ENCODE peak calls at places on chromosomes 13 and 19, in five cellular contexts. R, V, G, P and O are unnamed samples.

GRCh38 chr19:14383898-14384669 is 2.8 kb downstream of the ADGRE5 start:
- DNase-seq in G (no peak), R (peak), V (no peak), P (no peak), O (peak)

GRCh38 chr19:55090564-55090963 is 14.9 kb downstream of the EPS8L1 start:
- DNase-seq in R (no peak), V (no peak), G (no peak), P (no peak), O (peak)

GRCh38 chr19:35248310-35249145 is at the start of gene LSR:
- DNase-seq in P (peak), R (no peak), V (peak), G (no peak), O (peak)

GRCh38 chr13:35768551-35768950 is 292.1 kb upstream of the MAB21L1 start:
- DNase-seq in P (no peak), V (no peak), G (no peak), R (peak), O (no peak)

GRCh38 chr13:52925775-52926285 is 77.4 kb upstream of the PCDH8 start:
- DNase-seq in R (no peak), G (no peak), V (no peak), P (no peak), O (no peak)

GRCh38 chr13:48066310-48066989 is 28.5 kb downstream of the MED4 start:
- DNase-seq in R (peak), P (no peak), V (no peak), G (no peak), O (no peak)

GRCh38 chr13:40172149-40172591 is 494.3 kb downstream of the FOXO1 start:
- DNase-seq in P (no peak), R (no peak), V (no peak), G (no peak), O (peak)

GRCh38 chr13:111484959-111485358 is 164.5 kb downstream of the TEX29 start:
- DNase-seq in P (no peak), R (no peak), V (no peak), G (no peak), O (no peak)

GRCh38 chr13:75685239-75685697 is 49.1 kb downstream of the LMO7 start:
- DNase-seq in G (no peak), V (peak), R (peak), P (no peak), O (no peak)

GRCh38 chr19:10836478-10837325 is 690 bp upstream of the TMED1 start:
- DNase-seq in V (peak), R (peak), P (peak), G (no peak), O (no peak)

GRCh38 chr19:34269968-34270621 is 15.7 kb downstream of the GARRE1 start:
- DNase-seq in R (peak), V (peak), G (peak), P (peak), O (no peak)

GRCh38 chr19:2289714-2290435 is 7.9 kb upstream of the PEAK3 start:
- DNase-seq in R (no peak), P (no peak), G (no peak), V (no peak), O (peak)

GRCh38 chr19:46704379-46705076 is 12.4 kb downstream of the PRKD2 start:
- DNase-seq in V (no peak), R (no peak), G (peak), P (peak), O (peak)

GRCh38 chr19:1849132-1849474 is 820 bp upstream of the REXO1 start:
- DNase-seq in G (no peak), P (no peak), V (no peak), R (no peak), O (no peak)

GRCh38 chr19:21158523-21159135 is 16.8 kb downstream of the ZNF431 start:
- DNase-seq in G (no peak), R (peak), P (no peak), V (no peak), O (no peak)

GRCh38 chr19:28793391-28794168 is 419.4 kb downstream of the UQCRFS1 start:
- DNase-seq in G (no peak), R (no peak), V (no peak), P (no peak), O (peak)

GRCh38 chr19:38155453-38155852 is 68.6 kb downstream of the DPF1 start:
- DNase-seq in P (no peak), G (no peak), V (no peak), R (peak), O (peak)

GRCh38 chr13:41791056-41791455 is 169.9 kb downstream of the VWA8 start:
- DNase-seq in G (no peak), V (no peak), R (no peak), P (no peak), O (no peak)

GRCh38 chr13:43720780-43721397 is 65.9 kb downstream of the ENOX1 start:
- DNase-seq in R (no peak), P (no peak), G (no peak), V (no peak), O (no peak)

GRCh38 chr13:103523853-103524252 is 457.6 kb upstream of the SLC10A2 start:
- DNase-seq in R (no peak), P (no peak), V (no peak), G (no peak), O (no peak)

GRCh38 chr13:28819046-28819747 is 942 bp upstream of the MTUS2 start:
- DNase-seq in P (no peak), R (peak), V (no peak), G (no peak), O (peak)

GRCh38 chr19:42323852-42324654 is 1.4 kb upstream of the MEGF8 start:
- DNase-seq in V (no peak), G (no peak), R (no peak), P (no peak), O (peak)

GRCh38 chr13:48265217-48265815 is 32.3 kb downstream of the ITM2B start:
- DNase-seq in V (no peak), G (peak), P (no peak), R (no peak), O (no peak)

GRCh38 chr13:100175078-100175802 is 86.3 kb downstream of the PCCA start:
- DNase-seq in R (no peak), G (no peak), P (no peak), V (no peak), O (peak)

GRCh38 chr19:31503211-31503610 is 154.0 kb upstream of the TSHZ3 start:
- DNase-seq in G (no peak), P (no peak), R (no peak), V (no peak), O (no peak)

GRCh38 chr13:93559718-93560117 is 333.1 kb downstream of the GPC6 start:
- DNase-seq in P (no peak), R (peak), G (no peak), V (peak), O (no peak)

GRCh38 chr13:113535381-113535781 is 44.9 kb upstream of the DCUN1D2 start:
- DNase-seq in P (no peak), G (no peak), V (no peak), R (no peak), O (no peak)

GRCh38 chr19:53771133-53771532 is 53.0 kb downstream of the NLRP12 start:
- DNase-seq in G (no peak), R (no peak), P (no peak), V (no peak), O (no peak)

GRCh38 chr13:44908712-44909111 is 80.6 kb downstream of the NUFIP1 start:
- DNase-seq in G (no peak), P (no peak), V (no peak), R (no peak), O (peak)

GRCh38 chr19:19224852-19225494 is 13.2 kb downstream of the NCAN start:
- DNase-seq in R (no peak), G (peak), V (no peak), P (peak), O (peak)

GRCh38 chr19:37936166-37936565 is 29.2 kb downstream of the SIPA1L3 start:
- DNase-seq in G (no peak), V (no peak), R (no peak), P (no peak), O (no peak)

GRCh38 chr13:98773053-98773452 is 20.6 kb upstream of the SLC15A1 start:
- DNase-seq in V (no peak), R (no peak), P (no peak), G (no peak), O (peak)

GRCh38 chr19:35090160-35090794 is 25.3 kb upstream of the FXYD3 start:
- DNase-seq in V (no peak), G (peak), R (peak), P (peak), O (peak)

GRCh38 chr19:19385900-19386339 is 19.6 kb upstream of the GATAD2A start:
- DNase-seq in V (no peak), G (no peak), P (peak), R (peak), O (no peak)

GRCh38 chr13:114027046-114027760 is 53.3 kb upstream of the C13orf46 start:
- DNase-seq in G (no peak), V (no peak), R (peak), P (peak), O (no peak)

GRCh38 chr19:39379865-39380399 is 11.0 kb downstream of the PAF1 start:
- DNase-seq in R (no peak), G (no peak), P (no peak), V (no peak), O (peak)

GRCh38 chr19:39375929-39376328 is 15.0 kb downstream of the PAF1 start:
- DNase-seq in G (no peak), P (no peak), R (no peak), V (no peak), O (peak)

GRCh38 chr19:39380521-39381502 is 10.1 kb downstream of the PAF1 start:
- DNase-seq in R (no peak), P (no peak), V (no peak), G (no peak), O (peak)

GRCh38 chr19:39381910-39382611 is 8.8 kb downstream of the PAF1 start:
- DNase-seq in R (no peak), V (no peak), G (no peak), P (no peak), O (no peak)

DNA sequence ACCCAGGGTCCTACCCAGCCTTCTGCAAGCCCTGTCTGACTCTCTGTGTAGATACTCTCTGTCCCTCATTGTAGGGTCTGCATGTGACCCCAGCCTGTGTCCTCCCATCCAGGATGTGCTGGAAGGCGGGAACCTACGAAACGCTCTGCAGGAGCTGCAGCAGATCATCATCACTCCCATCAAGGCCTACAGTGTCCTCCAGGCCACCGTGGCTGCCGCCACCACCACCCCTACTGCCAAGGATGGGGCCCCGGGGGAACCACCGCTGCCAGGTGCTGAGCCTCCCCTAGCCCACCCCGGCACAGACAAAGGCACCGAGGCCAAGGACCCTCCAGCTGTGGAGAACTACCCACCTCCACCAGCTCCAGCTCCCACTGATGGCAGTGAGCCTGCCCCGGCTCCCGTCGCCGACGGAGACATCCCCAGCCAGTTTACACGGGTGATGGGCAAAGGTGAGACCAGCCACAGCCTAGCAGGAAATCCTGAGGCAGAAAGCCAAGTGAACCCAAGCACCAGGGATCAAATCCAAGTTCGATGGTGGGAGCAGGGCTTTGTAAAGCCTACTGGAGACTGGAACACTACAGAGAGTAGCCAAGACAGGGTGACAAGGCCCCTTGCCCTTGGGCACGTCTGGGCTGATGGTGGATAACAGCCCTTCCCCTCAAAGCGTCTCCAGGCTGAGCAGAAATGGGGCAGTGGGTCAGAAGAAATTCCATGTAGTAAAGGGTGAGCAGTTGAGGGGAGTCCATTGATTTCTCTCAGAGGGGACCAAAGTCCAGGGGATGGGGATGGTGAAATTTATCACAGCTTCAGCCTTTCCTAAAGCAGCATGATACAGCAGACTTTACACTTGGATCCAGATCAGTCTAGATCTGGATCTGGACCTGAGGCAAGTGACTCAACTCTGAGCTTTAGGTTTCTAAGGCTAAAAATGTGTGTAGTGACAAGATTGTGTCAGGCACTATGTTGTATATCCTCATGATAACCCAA is 13.2 kb downstream of the PAF1 start:
- DNase-seq in P (no peak), G (no peak), R (no peak), V (no peak), O (peak)
- H3K4me3 ChIP-seq in P (no peak), G (no peak), R (no peak), V (no peak), O (no peak)

DNA sequence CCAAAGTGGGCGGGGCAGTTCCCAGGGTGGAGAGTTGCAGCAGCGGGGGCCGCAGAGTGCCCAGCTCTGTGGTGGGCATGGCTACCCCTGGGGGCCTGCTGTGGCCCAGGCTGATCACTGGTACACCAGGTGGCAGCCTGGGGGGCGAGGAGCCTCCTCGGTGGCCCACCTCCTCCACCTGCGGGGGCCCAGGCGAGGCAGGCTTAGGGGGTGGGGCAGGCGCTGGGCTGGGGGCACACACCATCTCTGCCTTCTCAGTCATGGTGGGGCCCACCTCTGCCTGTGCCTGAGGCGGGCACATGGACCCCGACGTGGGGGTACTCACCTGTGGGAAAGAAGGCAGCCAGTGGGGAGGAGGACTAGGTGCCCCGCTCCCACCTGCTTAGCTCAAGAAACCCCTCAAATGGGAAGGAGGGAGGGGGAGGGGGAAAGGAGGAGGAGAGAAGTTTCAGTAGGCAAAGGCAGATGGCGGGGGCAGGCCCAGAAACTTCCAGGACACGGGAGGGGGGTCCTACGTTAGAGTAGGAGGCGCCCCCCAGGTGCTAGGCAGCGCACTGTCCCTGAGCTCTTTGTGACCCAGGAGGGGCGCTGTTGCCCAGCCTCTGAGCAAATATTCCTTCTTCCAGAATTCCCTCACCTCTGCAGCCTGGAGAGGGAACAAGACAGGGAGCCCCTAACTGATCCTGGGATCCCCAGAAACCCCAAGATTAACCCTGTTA is 1.6 kb downstream of the LYL1 start:
- DNase-seq in G (no peak), R (no peak), V (no peak), P (no peak), O (peak)
- H3K4me3 ChIP-seq in G (peak), R (no peak), V (no peak), P (peak), O (no peak)

DNA sequence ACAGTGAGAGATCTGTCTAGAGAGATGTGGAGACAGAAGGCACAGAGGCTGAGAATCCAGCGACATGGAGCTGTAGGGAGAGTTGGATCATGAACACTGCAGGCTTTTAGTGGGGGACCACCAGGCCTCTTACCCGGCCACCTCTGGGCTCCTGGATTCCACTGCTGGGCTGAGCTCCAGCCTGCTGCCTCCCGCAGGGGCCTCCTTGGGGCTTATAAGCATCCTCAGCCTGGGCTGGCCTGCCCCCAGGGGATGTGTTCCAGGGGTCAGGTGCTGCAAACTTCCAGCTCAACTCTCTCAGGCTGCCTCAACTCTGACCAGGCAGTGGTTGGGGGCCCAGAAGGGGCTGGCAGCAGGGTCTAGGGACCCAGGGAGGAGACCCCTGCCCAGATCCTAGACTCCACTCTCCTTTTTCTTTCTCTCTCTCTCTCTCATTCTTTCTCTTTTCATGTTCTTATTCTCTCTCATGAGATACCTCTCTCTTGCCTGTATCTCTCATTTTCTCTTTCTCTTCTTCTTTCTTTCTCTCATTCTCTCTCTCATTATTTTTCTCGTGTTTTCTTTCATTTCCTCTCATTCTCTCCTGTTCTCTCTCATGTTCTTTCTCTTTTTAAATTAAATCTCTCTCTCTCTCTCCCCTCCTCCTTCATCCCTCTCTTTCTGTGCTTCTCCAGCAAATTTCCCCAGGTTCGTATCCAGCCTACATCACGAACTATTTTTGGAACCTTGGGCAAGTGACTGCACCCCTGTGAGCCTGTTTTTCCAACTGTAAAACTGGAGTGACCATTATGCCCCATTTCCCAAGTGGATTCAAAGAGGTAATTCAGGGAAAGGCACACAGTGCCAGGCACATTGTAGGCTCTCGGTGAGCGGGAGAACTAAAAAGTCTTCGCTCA is at the start of gene KLK4:
- DNase-seq in R (no peak), G (no peak), V (no peak), P (no peak), O (peak)
- H3K4me3 ChIP-seq in R (no peak), G (no peak), V (no peak), P (no peak), O (no peak)

GRCh38 chr19:44725684-44726083 is 22.8 kb upstream of the BCL3 start:
- DNase-seq in R (no peak), P (no peak), G (no peak), V (no peak), O (no peak)
- H3K4me3 ChIP-seq in R (no peak), P (no peak), G (no peak), V (no peak), O (no peak)